ENCODE peak calls at places on chromosome 16, in eight cellular contexts. G is ovary, T is neural progenitor cell, I is heart right ventricle, N is Karpas-422, Y is upper lobe of left lung, J is BJ, D is aorta. C is an unnamed sample.

GRCh38 chr16:87295661-87296531 is 21.3 kb downstream of the C16orf95 start:
- DNase-seq in J (no peak), G (no peak), D (no peak), I (no peak), T (no peak), N (no peak), Y (peak; percentile 37), C (no peak)

GRCh38 chr16:68417711-68418301 is 30.5 kb downstream of the SMPD3 start:
- DNase-seq in N (peak; percentile 88), G (no peak), Y (no peak), I (peak; percentile 23), D (no peak), T (no peak), J (no peak), C (peak; percentile 75)

GRCh38 chr16:24332695-24333094 is 76.6 kb downstream of the CACNG3 start:
- DNase-seq in Y (no peak), J (no peak), D (no peak), I (no peak), G (no peak), T (no peak), N (no peak), C (no peak)

GRCh38 chr16:81932668-81933067 is 78.6 kb downstream of the SDR42E1 start:
- DNase-seq in Y (no peak), J (no peak), D (no peak), G (no peak), T (no peak), N (no peak), I (no peak), C (no peak)

GRCh38 chr16:19872935-19873334 is 11.7 kb downstream of the GPRC5B start:
- DNase-seq in I (no peak), Y (no peak), N (no peak), D (no peak), G (no peak), J (no peak), T (no peak), C (no peak)

GRCh38 chr16:20897253-20897896 is 2.8 kb downstream of the DCUN1D3 start:
- DNase-seq in N (no peak), J (no peak), T (no peak), D (no peak), G (no peak), Y (no peak), I (no peak), C (no peak)

GRCh38 chr16:86663691-86664517 is 85.6 kb downstream of the FOXL1 start:
- DNase-seq in I (no peak), T (no peak), Y (no peak), G (no peak), D (no peak), J (no peak), N (no peak), C (no peak)

GRCh38 chr16:56301391-56301850 is 110.1 kb downstream of the GNAO1 start:
- DNase-seq in I (no peak), N (no peak), T (no peak), G (no peak), Y (no peak), J (peak; percentile 37), D (no peak), C (no peak)

GRCh38 chr16:21301168-21301894 is 23.2 kb upstream of the CRYM start:
- DNase-seq in Y (peak; percentile 94), G (peak; percentile 59), D (peak; percentile 89), T (peak; percentile 75), N (peak; percentile 96), I (peak; percentile 61), J (no peak), C (peak; percentile 85)

GRCh38 chr16:46688657-46689491 is at the start of gene VPS35:
- DNase-seq in J (peak; percentile 88), D (peak; percentile 100), T (peak; percentile 100), I (peak; percentile 100), Y (peak; percentile 100), G (peak; percentile 100), N (peak; percentile 100), C (peak; percentile 99)

GRCh38 chr16:46693598-46693997 is 4.1 kb downstream of the ORC6 start:
- DNase-seq in I (no peak), J (no peak), G (no peak), Y (no peak), T (no peak), N (no peak), D (no peak), C (no peak)

GRCh38 chr16:46689492-46690280 is at the start of gene ORC6:
- DNase-seq in N (peak; percentile 98), Y (peak; percentile 95), I (peak; percentile 97), T (peak; percentile 98), G (peak; percentile 96), J (no peak), D (peak; percentile 99), C (no peak)

GRCh38 chr16:46690281-46691178 is 1.1 kb downstream of the ORC6 start:
- DNase-seq in J (no peak), Y (peak; percentile 39), D (no peak), T (peak; percentile 2), N (peak; percentile 80), G (no peak), I (no peak), C (no peak)

GRCh38 chr16:46691720-46692119 is 2.3 kb downstream of the ORC6 start:
- DNase-seq in G (no peak), J (no peak), I (no peak), T (no peak), D (no peak), N (peak; percentile 54), Y (no peak), C (no peak)
- H3K4me3 ChIP-seq in G (no peak overlapping the region), J (no peak overlapping the region), I (no peak overlapping the region), T (peak overlapping the region; percentile 73), D (no peak overlapping the region), N (peak overlapping the region; percentile 82), Y (no peak overlapping the region), C (peak overlapping the region; percentile 95)

GRCh38 chr16:982152-983043 is 828 bp downstream of the SOX8 start:
- DNase-seq in I (peak; percentile 10), J (no peak), T (peak; percentile 68), D (no peak), G (no peak), N (no peak), Y (peak; percentile 87), C (no peak)

GRCh38 chr16:980595-980854 is 1.0 kb upstream of the SOX8 start:
- DNase-seq in T (no peak), J (no peak), G (no peak), I (no peak), Y (peak; percentile 88), D (no peak), N (no peak), C (no peak)

GRCh38 chr16:979859-980594 is 1.5 kb upstream of the SOX8 start:
- DNase-seq in T (peak; percentile 52), Y (no peak), D (no peak), I (no peak), J (no peak), N (no peak), G (no peak), C (no peak)

GRCh38 chr16:983044-984030 is 1.8 kb downstream of the SOX8 start:
- DNase-seq in G (no peak), J (no peak), D (no peak), T (peak; percentile 69), Y (peak; percentile 81), I (no peak), N (no peak), C (no peak)

DNA sequence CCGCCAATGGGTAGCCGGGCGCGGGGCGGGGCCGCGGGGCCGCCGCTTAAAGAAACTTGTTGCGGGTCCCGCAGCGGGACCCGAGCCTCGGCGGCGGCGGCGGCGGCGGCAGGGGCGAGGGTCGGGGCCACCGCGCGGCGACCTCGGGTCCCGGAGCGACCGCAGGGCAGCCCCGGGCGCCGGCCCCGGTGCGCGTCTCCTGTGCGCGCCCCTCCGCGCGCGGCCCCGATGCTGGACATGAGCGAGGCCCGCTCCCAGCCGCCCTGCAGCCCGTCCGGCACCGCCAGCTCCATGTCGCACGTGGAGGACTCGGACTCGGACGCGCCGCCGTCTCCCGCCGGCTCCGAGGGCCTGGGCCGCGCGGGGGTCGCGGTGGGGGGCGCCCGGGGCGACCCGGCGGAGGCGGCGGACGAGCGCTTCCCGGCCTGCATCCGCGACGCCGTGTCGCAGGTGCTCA is at the start of gene SOX8:
- DNase-seq in I (no peak), N (no peak), D (no peak), G (no peak), T (peak; percentile 87), J (no peak), Y (peak; percentile 91), C (no peak)
- H3K4me3 ChIP-seq in I (peak within 1 kb of the TSS; percentile 57), N (no peak within 1 kb of the TSS), D (peak within 1 kb of the TSS; percentile 33), G (peak within 1 kb of the TSS; percentile 36), T (peak within 1 kb of the TSS; percentile 63), J (peak within 1 kb of the TSS; percentile 46), Y (peak within 1 kb of the TSS; percentile 25), C (peak within 1 kb of the TSS; percentile 27)

DNA sequence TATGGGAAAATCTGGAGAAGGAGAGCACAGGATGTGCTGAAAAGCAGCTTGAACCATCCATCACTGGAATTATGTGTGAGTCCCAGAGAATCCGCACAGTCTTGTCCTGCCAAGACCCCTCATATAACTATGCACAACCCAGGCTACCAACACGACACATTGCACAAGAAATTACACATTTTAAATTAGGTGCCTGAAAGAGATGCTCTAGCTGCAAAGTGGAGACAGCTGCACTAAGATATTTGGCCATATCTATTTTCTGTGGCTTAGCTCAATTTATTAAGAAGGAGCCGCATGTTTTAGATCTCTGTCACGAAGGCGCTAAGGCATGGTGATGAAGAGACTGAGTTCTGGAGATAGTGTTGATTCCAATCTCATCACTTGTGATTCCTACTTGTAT is 1308.4 kb downstream of the CDH8 start:
- DNase-seq in T (no peak), N (no peak), I (no peak), Y (no peak), G (no peak), J (no peak), D (no peak), C (no peak)
- H3K4me3 ChIP-seq in T (no peak overlapping the region), N (no peak overlapping the region), I (no peak overlapping the region), Y (no peak overlapping the region), G (no peak overlapping the region), J (no peak overlapping the region), D (no peak overlapping the region), C (no peak overlapping the region)

DNA sequence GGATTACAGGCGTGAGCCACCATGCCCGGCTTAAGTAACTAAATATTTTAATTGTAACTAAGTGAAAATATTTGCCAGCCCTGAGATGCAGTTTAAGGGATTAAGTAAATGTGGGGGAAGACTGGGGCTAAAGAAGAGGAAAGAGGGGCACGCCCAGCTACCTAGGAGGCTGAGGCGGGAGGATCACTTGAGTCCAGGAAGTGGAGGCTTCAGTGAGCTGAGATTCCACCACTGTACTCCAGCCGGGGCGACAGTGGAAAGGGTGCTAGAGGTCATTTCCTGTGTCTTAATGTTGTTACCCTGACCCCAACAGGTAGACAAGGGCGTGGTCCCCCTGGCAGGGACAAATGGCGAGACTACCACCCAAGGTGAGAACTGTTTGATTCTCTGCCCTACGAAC is 2.8 kb downstream of the ALDOA start:
- DNase-seq in N (no peak), T (no peak), G (no peak), J (no peak), Y (no peak), I (no peak), D (no peak), C (no peak)
- H3K4me3 ChIP-seq in N (no peak overlapping the region), T (no peak overlapping the region), G (no peak overlapping the region), J (peak overlapping the region; percentile 24), Y (no peak overlapping the region), I (peak overlapping the region; percentile 98), D (no peak overlapping the region), C (no peak overlapping the region)